ENCODE peak calls at places on chromosomes 5 and 9, in four cellular contexts. X, F, R and I are unnamed samples.

GRCh38 chr9:84557751-84558150 is 111.8 kb upstream of the NTRK2 start:
- DNase-seq in X (no peak), F (no peak), R (no peak), I (no peak)

GRCh38 chr5:139733698-139734491 is 61.7 kb upstream of the PSD2 start:
- DNase-seq in X (no peak), F (peak; percentile 44), R (peak; percentile 89), I (no peak)

GRCh38 chr5:116415989-116416388 is 158.6 kb downstream of the SEMA6A start:
- DNase-seq in X (no peak), F (no peak), R (no peak), I (no peak)

GRCh38 chr5:157196045-157196444 is 15.4 kb downstream of the ITK start:
- DNase-seq in X (no peak), F (no peak), R (no peak), I (no peak)

GRCh38 chr5:177098103-177098771 is 11.5 kb downstream of the FGFR4 start:
- DNase-seq in X (no peak), F (no peak), R (no peak), I (no peak)

GRCh38 chr9:113581865-113582697 is 118.6 kb downstream of the RGS3 start:
- DNase-seq in X (peak; percentile 67), F (no peak), R (no peak), I (peak; percentile 18)

GRCh38 chr9:137611623-137612609 is 6.4 kb downstream of the ARRDC1 start:
- DNase-seq in X (peak; percentile 78), F (no peak), R (peak; percentile 96), I (peak; percentile 74)

GRCh38 chr5:126171916-126172315 is 251.3 kb upstream of the GRAMD2B start:
- DNase-seq in X (no peak), F (no peak), R (no peak), I (no peak)

GRCh38 chr9:69157751-69158466 is 16.2 kb upstream of the TJP2 start:
- DNase-seq in X (peak; percentile 86), F (no peak), R (no peak), I (peak; percentile 33)

GRCh38 chr9:131677445-131678180 is 62.3 kb downstream of the RAPGEF1 start:
- DNase-seq in X (peak; percentile 45), F (no peak), R (no peak), I (peak; percentile 77)

GRCh38 chr9:110189001-110189400 is 19.0 kb downstream of the C9orf152 start:
- DNase-seq in X (peak; percentile 23), F (no peak), R (no peak), I (no peak)